ENCODE peak calls at places on chromosomes 13 and 19, in five cellular contexts. K is CD4-positive, alpha-beta T cell; L is cardiac fibroblast; C is nephron progenitor cell; U is stimulated activated CD8-positive, alpha-beta memory T cell treated with anti-CD3 and anti-CD28 coated beads, Interleukin-15, amount 100 ng/mL, for 48 hours. M is an unnamed sample.

GRCh38 chr13:88761145-88761544 is 1090.0 kb downstream of the SLITRK5 start:
- DNase-seq in L (no peak), U (no peak), K (no peak), C (no peak), M (no peak)

GRCh38 chr13:26771796-26772195 is 11.2 kb upstream of the GPR12 start:
- DNase-seq in C (no peak), L (no peak), U (no peak), K (no peak), M (no peak)

GRCh38 chr13:63112799-63113395 is 1697.2 kb upstream of the PCDH20 start:
- DNase-seq in K (no peak), C (no peak), L (no peak), U (no peak), M (no peak)

GRCh38 chr13:29878101-29878500 is 27.7 kb upstream of the UBL3 start:
- DNase-seq in L (no peak), U (no peak), C (no peak), K (no peak), M (no peak)

GRCh38 chr13:46598140-46598819 is 45.3 kb downstream of the LRCH1 start:
- DNase-seq in K (no peak), C (no peak), L (peak; percentile 47), U (no peak), M (no peak)

GRCh38 chr13:39263033-39263432 is 224.8 kb downstream of the NHLRC3 start:
- DNase-seq in L (peak; percentile 63), U (peak; percentile 12), C (peak; percentile 27), K (no peak), M (peak; percentile 25)

GRCh38 chr13:113123226-113124150 is 889 bp downstream of the F10 start:
- DNase-seq in C (no peak), K (no peak), U (no peak), L (no peak), M (no peak)

GRCh38 chr19:35144600-35145436 is 1.8 kb downstream of the FXYD7 start:
- DNase-seq in K (no peak), C (peak; percentile 64), L (no peak), U (no peak), M (no peak)

GRCh38 chr13:39224841-39225240 is 186.6 kb downstream of the NHLRC3 start:
- DNase-seq in L (no peak), U (no peak), C (no peak), K (no peak), M (no peak)

GRCh38 chr13:98415326-98416070 is 161.4 kb downstream of the STK24 start:
- DNase-seq in U (no peak), K (no peak), L (no peak), C (no peak), M (no peak)

GRCh38 chr13:43388282-43389034 is 365.1 kb downstream of the DNAJC15 start:
- DNase-seq in K (no peak), U (no peak), C (no peak), L (no peak), M (no peak)